ENCODE peak calls at places on chromosomes 6 and 20, in nine cellular contexts. A is lower lobe of right lung; Z is GM12891; T is ELR; C is stimulated activated CD4-positive, alpha-beta T cell treated with anti-CD3 and anti-CD28 coated beads, Interleukin-1b, Interleukin-23, amount 100 ng/mL, for 48 hours; G is uterus; H is head of caudate nucleus; X is ELF-1; I is EL. N is an unnamed sample.

GRCh38 chr6:26118999-26119398 is 31.8 kb downstream of the HFE start:
- DNase-seq in H (peak; percentile 78), I (no peak), Z (no peak), G (no peak), A (no peak), T (no peak), X (no peak), C (no peak), N (no peak)

GRCh38 chr20:5806457-5807263 is 56.5 kb downstream of the SHLD1 start:
- DNase-seq in C (no peak), G (no peak), I (no peak), Z (no peak), A (no peak), H (no peak), T (peak; percentile 9), X (no peak), N (no peak)

GRCh38 chr6:169994734-169995133 is 243.3 kb downstream of the ERMARD start:
- DNase-seq in H (no peak), X (no peak), A (no peak), T (no peak), I (no peak), Z (no peak), G (no peak), C (no peak), N (no peak)

GRCh38 chr6:27101824-27102223 is 145.7 kb upstream of the PRSS16 start:
- DNase-seq in G (no peak), X (no peak), C (no peak), Z (no peak), I (no peak), T (no peak), H (no peak), A (no peak), N (no peak)

GRCh38 chr20:33803921-33804337 is 7.2 kb upstream of the CHMP4B start:
- DNase-seq in Z (no peak), T (peak; percentile 90), H (no peak), G (no peak), I (peak; percentile 60), X (no peak), C (no peak), A (no peak), N (no peak)

GRCh38 chr6:31609519-31610406 is 5.3 kb upstream of the AIF1 start:
- DNase-seq in X (no peak), G (no peak), H (no peak), T (no peak), A (no peak), I (no peak), Z (no peak), C (no peak), N (no peak)

GRCh38 chr20:63132131-63132714 is 83.7 kb downstream of the YTHDF1 start:
- DNase-seq in G (no peak), A (peak; percentile 25), Z (no peak), T (no peak), I (no peak), H (no peak), C (no peak), X (no peak), N (peak; percentile 41)

GRCh38 chr20:35093245-35093884 is 758 bp upstream of the TRPC4AP start:
- DNase-seq in A (no peak), I (peak; percentile 77), G (no peak), T (peak; percentile 88), H (no peak), C (peak; percentile 46), Z (no peak), X (no peak), N (no peak)

GRCh38 chr20:50369225-50370035 is 140.8 kb upstream of the PTPN1 start:
- DNase-seq in T (no peak), I (no peak), C (no peak), H (no peak), A (peak; percentile 87), Z (no peak), G (no peak), X (no peak), N (peak; percentile 81)

GRCh38 chr20:23479043-23479442 is 11.9 kb upstream of the CST8 start:
- DNase-seq in T (no peak), Z (no peak), G (no peak), A (no peak), C (no peak), X (no peak), I (no peak), H (no peak), N (no peak)

GRCh38 chr20:38187512-38187911 is 22.4 kb upstream of the TGM2 start:
- DNase-seq in G (no peak), T (peak; percentile 77), X (peak; percentile 61), C (no peak), I (peak; percentile 45), Z (no peak), A (peak; percentile 69), H (no peak), N (no peak)

GRCh38 chr20:39259010-39259803 is 297.1 kb downstream of the DHX35 start:
- DNase-seq in I (no peak), T (no peak), Z (no peak), A (no peak), H (no peak), X (no peak), C (no peak), G (peak; percentile 22), N (no peak)

GRCh38 chr6:156273065-156273711 is 504.0 kb upstream of the ARID1B start:
- DNase-seq in X (no peak), H (no peak), T (no peak), Z (no peak), C (no peak), A (no peak), G (no peak), I (no peak), N (no peak)

GRCh38 chr6:83735461-83735860 is 26.6 kb upstream of the SNAP91 start:
- DNase-seq in T (no peak), H (no peak), G (no peak), A (no peak), I (no peak), X (no peak), Z (no peak), C (no peak), N (no peak)

GRCh38 chr6:36126553-36127458 is 3.5 kb upstream of the MAPK13 start:
- DNase-seq in C (peak; percentile 33), T (peak; percentile 66), H (no peak), Z (no peak), G (no peak), I (peak; percentile 72), X (no peak), A (no peak), N (no peak)

GRCh38 chr20:33733654-33734576 is 2.1 kb downstream of the ZNF341 start:
- DNase-seq in Z (no peak), T (peak; percentile 79), C (no peak), X (peak; percentile 51), I (peak; percentile 88), H (no peak), A (no peak), G (no peak), N (no peak)

GRCh38 chr20:1130849-1131248 is 12.4 kb downstream of the PSMF1 start:
- DNase-seq in H (peak; percentile 50), T (no peak), C (no peak), I (no peak), X (no peak), Z (no peak), G (no peak), A (peak; percentile 80), N (peak; percentile 74)

N was measured in kidney.